ENCODE peak calls at places on chromosomes 1 and 21, in ten cellular contexts. I is OCI-LY7, F is fibroblast of lung, Z is tibial nerve, H is transverse colon, N is H9, M is prostate gland, V is heart left ventricle, B is A549, S is adrenal gland. Y is an unnamed sample.

GRCh38 chr1:42937836-42938595 is 20.7 kb downstream of the SLC2A1 start:
- DNase-seq in N (no peak), H (peak), I (no peak), B (no peak), V (no peak), M (peak), S (no peak), Z (no peak), F (no peak), Y (no peak)

GRCh38 chr1:245906207-245906606 is 600.9 kb downstream of the SMYD3 start:
- DNase-seq in I (no peak), V (no peak), F (no peak), S (no peak), B (no peak), Z (no peak), H (no peak), N (no peak), M (no peak), Y (no peak)

GRCh38 chr1:197928849-197929336 is 11.7 kb downstream of the LHX9 start:
- DNase-seq in M (no peak), H (no peak), F (no peak), Z (no peak), N (peak), V (no peak), B (no peak), I (peak), S (no peak), Y (peak)

GRCh38 chr1:177943999-177944672 is 25.7 kb downstream of the SEC16B start:
- DNase-seq in Z (no peak), N (no peak), S (no peak), B (no peak), M (no peak), H (no peak), V (no peak), I (no peak), F (no peak), Y (no peak)

GRCh38 chr1:19894218-19894617 is 12.0 kb downstream of the OTUD3 start:
- DNase-seq in F (peak), V (no peak), H (no peak), I (no peak), S (peak), N (no peak), M (no peak), Z (no peak), B (no peak), Y (no peak)

GRCh38 chr1:17561561-17561985 is 22.1 kb downstream of the ARHGEF10L start:
- DNase-seq in Z (no peak), N (no peak), I (no peak), V (peak), F (peak), B (no peak), M (no peak), S (peak), H (no peak), Y (peak)

GRCh38 chr21:14120091-14120734 is 90.5 kb downstream of the LIPI start:
- DNase-seq in H (peak), N (peak), I (peak), M (no peak), B (no peak), Z (peak), V (no peak), F (no peak), S (peak), Y (no peak)

GRCh38 chr1:93716163-93716562 is 34.5 kb upstream of the BCAR3 start:
- DNase-seq in V (no peak), S (no peak), F (no peak), N (no peak), M (no peak), H (no peak), I (no peak), B (no peak), Z (no peak), Y (no peak)

DNA sequence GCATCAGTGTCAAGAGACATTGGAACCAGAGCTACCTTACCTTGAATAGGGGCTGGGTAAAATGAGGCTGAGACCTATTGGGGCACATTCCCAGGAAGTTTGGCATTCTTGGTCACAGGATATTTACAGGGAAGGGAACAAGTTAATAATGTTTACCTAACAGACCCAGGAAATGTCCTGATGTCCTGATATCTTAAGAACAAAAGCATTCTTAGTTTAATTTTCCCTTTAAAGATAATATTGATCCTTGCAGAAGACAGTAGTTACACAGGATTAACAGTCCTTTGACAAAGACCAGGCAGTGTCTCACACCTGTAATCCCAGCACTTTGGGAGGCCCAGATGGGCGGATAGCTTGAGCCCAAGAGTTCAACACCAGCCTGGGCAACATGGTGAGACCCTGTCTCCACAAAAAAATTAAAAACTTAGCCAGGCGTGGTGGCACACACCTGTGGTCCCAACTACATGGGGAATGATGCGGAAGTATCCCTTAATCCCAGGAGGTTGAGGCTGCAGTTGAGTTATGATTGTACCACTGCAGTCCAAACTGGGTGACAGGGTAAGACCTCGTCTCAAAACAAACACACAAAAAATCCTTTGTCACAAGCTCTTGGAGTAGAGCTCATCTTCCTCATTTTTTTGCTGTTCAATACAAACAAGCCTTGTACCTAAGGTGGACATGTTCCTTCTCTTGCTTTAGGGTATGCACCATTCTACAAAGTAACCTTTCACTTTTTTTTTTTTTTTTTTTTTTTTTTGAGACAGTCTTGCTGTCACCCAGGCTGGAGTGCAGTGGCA is 1.3 kb upstream of the TOMM20 start:
- DNase-seq in V (no peak), S (no peak), N (no peak), I (no peak), H (no peak), B (no peak), Z (no peak), M (no peak), F (no peak), Y (no peak)
- TF ChIP-seq CTCF in V (no peak), S (no peak), N (no peak), I (no peak), H (no peak), B (no peak), Z (no peak), M (no peak), F (no peak), Y (no peak)

GRCh38 chr1:94804442-94804837 is 15.7 kb upstream of the SLC44A3 start:
- DNase-seq in V (no peak), N (no peak), B (no peak), F (no peak), S (no peak), I (no peak), H (no peak), M (no peak), Z (no peak), Y (no peak)

GRCh38 chr1:94803517-94804441 is 16.4 kb upstream of the SLC44A3 start:
- DNase-seq in S (peak), N (no peak), F (peak), Z (peak), H (peak), V (peak), M (no peak), B (no peak), I (no peak), Y (no peak)

GRCh38 chr1:94803106-94803505 is 17.1 kb upstream of the SLC44A3 start:
- DNase-seq in N (no peak), F (no peak), S (no peak), I (no peak), M (no peak), Z (no peak), B (no peak), H (no peak), V (no peak), Y (no peak)

GRCh38 chr1:94799201-94799600 is 21.0 kb upstream of the SLC44A3 start:
- DNase-seq in F (peak), I (no peak), N (no peak), V (no peak), S (no peak), Z (no peak), B (no peak), M (no peak), H (no peak), Y (no peak)

DNA sequence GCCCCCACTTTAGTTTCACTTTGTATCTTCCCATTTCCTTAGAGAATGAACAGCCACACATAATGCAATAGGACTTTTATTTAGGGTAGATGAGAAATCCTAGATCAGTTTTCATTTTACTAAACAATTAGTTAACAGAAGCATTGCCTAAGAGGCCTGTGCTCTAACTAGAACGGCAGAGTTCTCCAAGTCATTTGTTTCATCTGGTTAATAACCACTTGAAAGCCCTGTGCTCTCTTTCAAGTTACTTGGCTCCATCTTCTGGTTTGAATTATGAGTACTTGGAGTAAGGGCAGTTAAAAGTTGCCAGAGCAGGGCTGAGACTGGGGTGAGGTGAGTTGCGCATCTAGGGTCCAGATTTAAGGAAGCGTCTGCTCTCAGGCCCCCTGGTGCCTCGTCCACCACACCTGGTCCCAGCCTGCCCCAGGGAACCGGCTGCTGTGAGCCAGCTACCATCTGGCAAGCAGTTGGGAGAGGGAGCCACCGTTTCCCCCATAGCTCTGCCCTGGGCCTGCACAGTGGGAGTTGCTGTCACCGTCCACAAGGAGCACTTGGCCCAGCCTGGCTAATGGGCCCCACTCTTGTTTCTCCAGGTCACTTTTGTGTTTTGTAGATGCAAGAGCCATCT is 18.1 kb upstream of the SLC44A3 start:
- DNase-seq in H (peak), M (peak), S (peak), B (peak), Z (no peak), N (peak), V (no peak), F (peak), I (peak), Y (peak)
- TF ChIP-seq CTCF in H (peak), M (no peak), S (no peak), B (peak), Z (peak), N (peak), V (peak), F (peak), I (peak), Y (peak)

DNA sequence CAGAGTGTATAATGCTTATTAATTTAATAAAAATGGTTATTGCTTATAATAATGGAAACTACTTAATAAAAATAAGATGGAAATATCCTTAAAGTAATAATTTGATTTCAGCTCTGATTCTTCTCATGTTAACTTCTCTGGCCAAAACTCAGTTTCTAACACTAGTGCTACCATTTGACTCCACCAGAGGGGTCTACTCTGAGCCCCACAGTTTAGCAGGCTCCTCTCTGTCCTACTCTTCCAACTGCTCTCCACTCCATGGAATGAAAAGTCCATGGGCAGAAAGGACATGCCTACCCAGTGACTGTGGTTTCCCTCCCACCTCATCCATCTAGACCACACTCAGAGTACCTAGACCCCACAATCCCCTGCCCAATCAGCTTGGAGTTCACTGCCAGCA is 489.1 kb upstream of the CAMK1G start:
- DNase-seq in N (no peak), M (no peak), S (no peak), Z (no peak), B (no peak), H (no peak), I (no peak), F (no peak), V (no peak), Y (no peak)
- TF ChIP-seq CTCF in N (peak), M (no peak), S (no peak), Z (no peak), B (no peak), H (no peak), I (no peak), F (no peak), V (no peak), Y (no peak)

GRCh38 chr1:206674745-206675175 is 9.9 kb upstream of the MAPKAPK2 start:
- DNase-seq in H (peak), N (no peak), I (no peak), S (peak), V (no peak), B (peak), F (peak), Z (peak), M (peak), Y (peak)
- TF ChIP-seq CTCF in H (no peak), N (no peak), I (no peak), S (no peak), V (no peak), B (no peak), F (no peak), Z (no peak), M (no peak), Y (no peak)

DNA sequence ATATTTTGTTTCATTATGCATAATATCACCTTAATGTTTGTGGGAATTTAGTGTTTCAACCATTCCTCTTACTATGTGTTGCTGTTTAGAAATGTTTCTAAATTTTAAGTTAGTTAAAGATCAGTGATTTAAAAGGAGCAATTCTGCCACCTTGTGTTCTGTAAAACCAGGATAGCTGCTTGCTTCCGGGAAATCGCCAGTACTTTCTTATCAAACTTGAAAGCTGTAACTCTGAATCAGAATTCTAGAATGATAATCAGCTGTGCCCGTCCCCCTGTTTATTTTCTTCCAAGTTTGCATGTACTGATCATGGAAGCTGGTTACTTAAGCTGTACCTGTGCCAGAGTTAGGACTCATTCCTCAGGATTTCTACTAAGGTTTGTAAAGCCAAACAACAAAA is 656.4 kb downstream of the LTN1 start:
- DNase-seq in B (no peak), I (peak), F (peak), V (no peak), S (peak), N (no peak), M (peak), Z (no peak), H (no peak), Y (peak)
- TF ChIP-seq CTCF in B (no peak), I (peak), F (peak), V (peak), S (no peak), N (peak), M (no peak), Z (peak), H (peak), Y (peak)

DNA sequence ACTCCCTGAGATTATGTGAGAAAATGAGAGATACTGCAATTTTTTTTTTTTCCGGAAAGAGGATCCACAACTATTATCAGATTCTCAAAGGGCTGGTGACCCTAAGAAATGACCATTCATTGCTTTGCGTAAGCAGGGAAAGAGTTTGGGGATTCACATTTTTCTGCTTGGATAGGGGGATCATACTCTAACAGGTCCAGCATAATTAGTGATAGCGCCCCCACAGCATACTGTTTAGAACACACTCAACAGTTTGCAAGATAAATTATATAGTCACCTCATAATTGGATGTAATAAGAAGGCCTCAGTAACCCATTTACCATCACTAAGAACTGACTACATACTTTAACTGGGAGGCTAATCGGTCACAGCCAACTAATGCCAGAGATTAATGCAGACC is 1.9 kb downstream of the CCT3 start:
- DNase-seq in B (no peak), Z (no peak), N (no peak), F (peak), H (no peak), S (no peak), I (peak), V (no peak), M (no peak), Y (peak)
- TF ChIP-seq CTCF in B (peak), Z (no peak), N (peak), F (no peak), H (no peak), S (no peak), I (peak), V (no peak), M (no peak), Y (no peak)